ENCODE peak calls at places on chromosome 11, in seven cellular contexts. U is aorta; H is A549; M is stimulated activated CD4-positive, alpha-beta T cell treated with anti-CD3 and anti-CD28 coated beads, Interleukin-15, amount 100 ng/mL, for 1 hour; K is posterior vena cava; J is M059J; V is SHP77. G is an unnamed sample.

GRCh38 chr11:9600651-9601040 is 27.2 kb downstream of the WEE1 start:
- DNase-seq in J (peak), M (no peak), V (no peak), U (no peak), H (no peak), K (no peak), G (no peak)

GRCh38 chr11:3050386-3051325 is 6.6 kb downstream of the CARS1 start:
- DNase-seq in V (no peak), M (no peak), U (no peak), J (peak), H (no peak), K (no peak), G (no peak)

GRCh38 chr11:134528453-134528852 is 116.4 kb upstream of the B3GAT1 start:
- DNase-seq in U (peak), K (no peak), M (no peak), V (no peak), J (no peak), H (no peak), G (no peak)

GRCh38 chr11:106087815-106088435 is 10.5 kb downstream of the AASDHPPT start:
- DNase-seq in H (peak), J (peak), M (peak), V (peak), U (no peak), K (peak), G (peak)

GRCh38 chr11:36033082-36033751 is 89.4 kb downstream of the LDLRAD3 start:
- DNase-seq in J (no peak), V (no peak), K (no peak), U (no peak), H (no peak), M (no peak), G (no peak)

GRCh38 chr11:128884703-128885338 is 6.3 kb upstream of the KCNJ5 start:
- DNase-seq in J (peak), H (peak), U (no peak), V (peak), K (no peak), M (no peak), G (peak)

GRCh38 chr11:9858822-9859221 is 194.9 kb downstream of the SWAP70 start:
- DNase-seq in M (no peak), V (no peak), K (no peak), H (peak), J (peak), U (no peak), G (no peak)

GRCh38 chr11:72373163-72373562 is 61.2 kb downstream of the CLPB start:
- DNase-seq in U (no peak), V (peak), H (no peak), M (no peak), J (peak), K (no peak), G (no peak)

G was measured in fibroblast of mammary gland.